ENCODE peak calls at places on chromosomes 6 and 20, in four cellular contexts. B is K562, O is GM12878, G is HepG2. A is an unnamed sample.

GRCh38 chr6:144447487-144447886 is 162.4 kb downstream of the UTRN start:
- DNase-seq in B (no peak), G (no peak), O (no peak), A (no peak)

GRCh38 chr6:30836431-30836866 is 47.9 kb upstream of the DDR1 start:
- DNase-seq in O (no peak), G (no peak), B (no peak), A (no peak)

GRCh38 chr6:11432713-11433450 is 104.7 kb upstream of the TMEM170B start:
- DNase-seq in B (no peak), G (no peak), O (no peak), A (peak)

GRCh38 chr6:2396856-2397640 is 151.6 kb upstream of the GMDS start:
- DNase-seq in O (no peak), B (no peak), G (no peak), A (no peak)

GRCh38 chr6:149259753-149260152 is 57.8 kb upstream of the TAB2 start:
- DNase-seq in B (no peak), O (no peak), G (no peak), A (no peak)

GRCh38 chr20:33697129-33697528 is 10.9 kb upstream of the E2F1 start:
- DNase-seq in B (no peak), O (no peak), G (no peak), A (no peak)

GRCh38 chr6:142635130-142635529 is 309.8 kb downstream of the HIVEP2 start:
- DNase-seq in B (no peak), O (no peak), G (no peak), A (no peak)

GRCh38 chr20:7358670-7359069 is 581.6 kb downstream of the HAO1 start:
- DNase-seq in G (no peak), O (no peak), B (no peak), A (no peak)

GRCh38 chr20:31718952-31719643 is 3.6 kb downstream of the BCL2L1 start:
- DNase-seq in O (no peak), B (no peak), G (no peak), A (no peak)

GRCh38 chr6:135922746-135923145 is 71.2 kb downstream of the PDE7B start:
- DNase-seq in B (no peak), O (no peak), G (no peak), A (no peak)

GRCh38 chr20:61584851-61585250 is 332.8 kb downstream of the CDH4 start:
- DNase-seq in B (no peak), G (no peak), O (no peak), A (no peak)

GRCh38 chr20:41339957-41340326 is 679 bp upstream of the LPIN3 start:
- DNase-seq in O (no peak), B (peak), G (peak), A (peak)

GRCh38 chr6:109237082-109237985 is 142.0 kb downstream of the CEP57L1 start:
- DNase-seq in G (no peak), B (peak), O (no peak), A (no peak)

GRCh38 chr6:16136086-16136485 is 7.2 kb downstream of the MYLIP start:
- DNase-seq in G (no peak), O (no peak), B (peak), A (no peak)

GRCh38 chr6:63649269-63649668 is 13.7 kb downstream of the PHF3 start:
- DNase-seq in O (no peak), G (no peak), B (no peak), A (no peak)

GRCh38 chr20:48928832-48929725 is 7.6 kb downstream of the ARFGEF2 start:
- DNase-seq in G (no peak), O (no peak), B (no peak), A (no peak)
- TF ChIP-seq POLR2AphosphoS2 in G (no peak), O (no peak), B (no peak), A (no peak)

GRCh38 chr6:7232351-7232750 is 80.6 kb downstream of the SSR1 start:
- DNase-seq in G (no peak), B (no peak), O (no peak), A (no peak)
- TF ChIP-seq POLR2AphosphoS2 in G (no peak), B (no peak), O (no peak), A (no peak)

GRCh38 chr6:69673298-69673697 is 123.5 kb downstream of the LMBRD1 start:
- DNase-seq in O (no peak), G (no peak), B (no peak), A (no peak)
- TF ChIP-seq POLR2AphosphoS2 in O (no peak), G (no peak), B (no peak), A (no peak)

DNA sequence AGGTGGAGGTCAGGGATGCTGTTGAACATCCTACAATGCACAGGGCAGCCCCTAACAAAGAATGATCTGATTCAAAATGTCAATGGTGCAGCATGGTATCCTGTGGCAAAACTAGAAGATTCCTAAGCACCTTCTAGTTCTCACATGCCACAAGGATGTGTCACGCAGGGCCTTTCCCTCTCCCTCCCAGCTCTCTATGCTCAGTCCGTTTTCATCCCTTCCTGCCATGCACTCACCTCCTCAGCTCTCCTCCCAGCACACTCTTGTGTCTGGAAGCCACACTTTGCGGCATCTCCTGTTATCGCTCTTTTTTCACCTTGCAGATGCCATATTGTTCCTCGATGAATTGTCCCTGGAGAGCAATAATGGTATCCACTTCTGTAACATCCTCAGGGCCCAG is 263.4 kb downstream of the CDC5L start:
- DNase-seq in G (no peak), B (no peak), O (no peak), A (no peak)
- TF ChIP-seq POLR2AphosphoS2 in G (no peak), B (no peak), O (no peak), A (no peak)

GRCh38 chr6:168054663-168055560 is 24.1 kb downstream of the FRMD1 start:
- DNase-seq in G (no peak), B (no peak), O (no peak), A (no peak)

GRCh38 chr6:168057836-168058235 is 21.2 kb downstream of the FRMD1 start:
- DNase-seq in G (no peak), O (no peak), B (no peak), A (no peak)

GRCh38 chr6:168053957-168054471 is 25.0 kb downstream of the FRMD1 start:
- DNase-seq in O (no peak), B (no peak), G (no peak), A (no peak)

GRCh38 chr6:168056892-168057527 is 22.0 kb downstream of the FRMD1 start:
- DNase-seq in G (no peak), B (no peak), O (no peak), A (no peak)

DNA sequence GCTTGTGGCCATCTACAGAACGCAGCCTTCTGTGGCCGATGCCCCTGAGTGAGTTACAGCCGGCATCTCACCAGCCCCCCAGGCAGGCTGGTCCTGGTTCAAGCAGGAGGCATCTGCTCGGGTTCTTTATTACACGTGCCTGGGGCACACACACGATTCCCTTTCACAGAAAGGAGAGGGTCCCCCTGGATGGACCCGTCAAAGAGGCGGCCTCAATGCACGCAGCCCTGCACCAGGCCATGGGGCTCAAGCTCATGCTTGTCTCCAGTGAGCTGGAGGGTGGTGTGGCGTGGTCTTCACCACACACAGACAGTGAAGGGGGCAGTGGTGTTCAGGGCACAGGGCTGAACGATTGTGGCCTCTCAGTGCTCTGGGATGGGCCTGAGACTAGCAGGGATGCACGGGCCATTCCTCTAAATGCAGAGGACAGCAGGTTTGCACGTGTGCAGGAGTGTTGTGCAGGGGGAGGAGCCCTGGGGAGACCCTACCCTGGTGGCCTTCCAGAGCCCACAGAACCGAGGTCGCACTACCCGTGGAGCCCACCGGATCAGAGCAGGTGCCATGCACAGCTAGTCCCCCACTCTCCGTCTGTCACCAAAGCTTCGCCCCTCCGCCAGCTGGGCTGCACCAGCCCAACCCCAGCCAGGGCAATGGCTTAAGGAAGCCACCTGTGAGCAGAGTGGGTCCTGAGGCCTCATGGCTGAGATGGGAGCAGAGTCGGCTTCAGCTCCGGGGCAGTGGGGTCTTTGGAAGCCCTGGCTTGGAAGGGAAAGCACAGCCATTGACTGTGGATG is 23.1 kb downstream of the FRMD1 start:
- DNase-seq in O (no peak), B (no peak), G (no peak), A (no peak)
- TF ChIP-seq POLR2AphosphoS2 in O (no peak), B (no peak), G (no peak), A (no peak)